ENCODE peak calls at places on chromosomes 1 and 21, in ten cellular contexts. One of them, this sample, is unnamed.

GRCh38 chr1:173476197-173476663 is 905 bp upstream of the PRDX6 start:
- DNase-seq in fibroblast of the conjunctiva: no peak
- DNase-seq in HTR-8/SVneo: no peak
- DNase-seq in EL: no peak
- DNase-seq in GM19239: no peak
- DNase-seq in NCI-H524: no peak
- DNase-seq in NT2/D1: no peak
- DNase-seq in substantia nigra: no peak
- DNase-seq in AG04450: no peak
- DNase-seq in HuH-7: no peak
- DNase-seq in this sample: no peak

GRCh38 chr1:27656157-27656893 is 15.7 kb downstream of the IFI6 start:
- DNase-seq in fibroblast of the conjunctiva: no peak
- DNase-seq in HTR-8/SVneo: no peak
- DNase-seq in EL: peak
- DNase-seq in GM19239: no peak
- DNase-seq in NCI-H524: no peak
- DNase-seq in NT2/D1: peak
- DNase-seq in substantia nigra: no peak
- DNase-seq in AG04450: no peak
- DNase-seq in HuH-7: no peak
- DNase-seq in this sample: no peak

GRCh38 chr1:189141056-189141455 is 1336.6 kb downstream of the BRINP3 start:
- DNase-seq in fibroblast of the conjunctiva: no peak
- DNase-seq in HTR-8/SVneo: no peak
- DNase-seq in EL: no peak
- DNase-seq in GM19239: no peak
- DNase-seq in NCI-H524: no peak
- DNase-seq in NT2/D1: no peak
- DNase-seq in substantia nigra: no peak
- DNase-seq in AG04450: no peak
- DNase-seq in HuH-7: no peak
- DNase-seq in this sample: no peak

GRCh38 chr1:96362623-96363022 is 359.0 kb upstream of the PTBP2 start:
- DNase-seq in fibroblast of the conjunctiva: peak
- DNase-seq in HTR-8/SVneo: peak
- DNase-seq in EL: peak
- DNase-seq in GM19239: no peak
- DNase-seq in NCI-H524: no peak
- DNase-seq in NT2/D1: no peak
- DNase-seq in substantia nigra: no peak
- DNase-seq in AG04450: peak
- DNase-seq in HuH-7: no peak
- DNase-seq in this sample: peak

GRCh38 chr1:159190441-159190840 is 14.2 kb upstream of the ACKR1 start:
- DNase-seq in fibroblast of the conjunctiva: no peak
- DNase-seq in HTR-8/SVneo: no peak
- DNase-seq in EL: no peak
- DNase-seq in GM19239: no peak
- DNase-seq in NCI-H524: no peak
- DNase-seq in NT2/D1: no peak
- DNase-seq in substantia nigra: no peak
- DNase-seq in AG04450: no peak
- DNase-seq in HuH-7: no peak
- DNase-seq in this sample: no peak

GRCh38 chr21:45778686-45779085 is 135.2 kb downstream of the PCBP3 start:
- DNase-seq in fibroblast of the conjunctiva: no peak
- DNase-seq in HTR-8/SVneo: no peak
- DNase-seq in EL: no peak
- DNase-seq in GM19239: no peak
- DNase-seq in NCI-H524: no peak
- DNase-seq in NT2/D1: no peak
- DNase-seq in substantia nigra: no peak
- DNase-seq in AG04450: no peak
- DNase-seq in HuH-7: no peak
- DNase-seq in this sample: no peak

GRCh38 chr1:48718696-48719095 is 58.0 kb downstream of the BEND5 start:
- DNase-seq in fibroblast of the conjunctiva: no peak
- DNase-seq in HTR-8/SVneo: no peak
- DNase-seq in EL: no peak
- DNase-seq in GM19239: no peak
- DNase-seq in NCI-H524: no peak
- DNase-seq in NT2/D1: no peak
- DNase-seq in substantia nigra: no peak
- DNase-seq in AG04450: no peak
- DNase-seq in HuH-7: no peak
- DNase-seq in this sample: no peak

GRCh38 chr1:200248541-200248940 is 161.3 kb downstream of the ZNF281 start:
- DNase-seq in fibroblast of the conjunctiva: no peak
- DNase-seq in HTR-8/SVneo: no peak
- DNase-seq in EL: no peak
- DNase-seq in GM19239: no peak
- DNase-seq in NCI-H524: no peak
- DNase-seq in NT2/D1: no peak
- DNase-seq in substantia nigra: no peak
- DNase-seq in AG04450: no peak
- DNase-seq in HuH-7: no peak
- DNase-seq in this sample: no peak

GRCh38 chr1:9280015-9280860 is 12.5 kb upstream of the SPSB1 start:
- DNase-seq in fibroblast of the conjunctiva: peak
- DNase-seq in HTR-8/SVneo: peak
- DNase-seq in EL: peak
- DNase-seq in GM19239: no peak
- DNase-seq in NCI-H524: no peak
- DNase-seq in NT2/D1: no peak
- DNase-seq in substantia nigra: no peak
- DNase-seq in AG04450: no peak
- DNase-seq in HuH-7: no peak
- DNase-seq in this sample: peak

GRCh38 chr1:32345289-32345827 is 9.3 kb upstream of the MARCKSL1 start:
- DNase-seq in fibroblast of the conjunctiva: no peak
- DNase-seq in HTR-8/SVneo: no peak
- DNase-seq in EL: peak
- DNase-seq in GM19239: no peak
- DNase-seq in NCI-H524: no peak
- DNase-seq in NT2/D1: no peak
- DNase-seq in substantia nigra: no peak
- DNase-seq in AG04450: no peak
- DNase-seq in HuH-7: no peak
- DNase-seq in this sample: no peak

GRCh38 chr21:16768096-16768495 is 744.7 kb upstream of the CXADR start:
- DNase-seq in fibroblast of the conjunctiva: no peak
- DNase-seq in HTR-8/SVneo: no peak
- DNase-seq in EL: no peak
- DNase-seq in GM19239: no peak
- DNase-seq in NCI-H524: no peak
- DNase-seq in NT2/D1: no peak
- DNase-seq in substantia nigra: no peak
- DNase-seq in AG04450: no peak
- DNase-seq in HuH-7: no peak
- DNase-seq in this sample: no peak

GRCh38 chr1:67134692-67135091 is at the start of gene C1orf141:
- DNase-seq in fibroblast of the conjunctiva: peak
- DNase-seq in HTR-8/SVneo: no peak
- DNase-seq in EL: no peak
- DNase-seq in GM19239: no peak
- DNase-seq in NCI-H524: no peak
- DNase-seq in NT2/D1: no peak
- DNase-seq in substantia nigra: peak
- DNase-seq in AG04450: no peak
- DNase-seq in HuH-7: no peak
- DNase-seq in this sample: no peak

GRCh38 chr1:19484338-19484792 is 974 bp downstream of the CAPZB start:
- DNase-seq in fibroblast of the conjunctiva: no peak
- DNase-seq in HTR-8/SVneo: no peak
- DNase-seq in EL: no peak
- DNase-seq in GM19239: no peak
- DNase-seq in NCI-H524: no peak
- DNase-seq in NT2/D1: no peak
- DNase-seq in substantia nigra: no peak
- DNase-seq in AG04450: no peak
- DNase-seq in HuH-7: no peak
- DNase-seq in this sample: no peak

GRCh38 chr1:224182866-224183590 is at the start of gene DEGS1:
- DNase-seq in fibroblast of the conjunctiva: no peak
- DNase-seq in HTR-8/SVneo: peak
- DNase-seq in EL: peak
- DNase-seq in GM19239: peak
- DNase-seq in NCI-H524: peak
- DNase-seq in NT2/D1: peak
- DNase-seq in substantia nigra: peak
- DNase-seq in AG04450: no peak
- DNase-seq in HuH-7: peak
- DNase-seq in this sample: peak

GRCh38 chr1:67044631-67045270 is 9.2 kb downstream of the SLC35D1 start:
- DNase-seq in fibroblast of the conjunctiva: no peak
- DNase-seq in HTR-8/SVneo: no peak
- DNase-seq in EL: no peak
- DNase-seq in GM19239: no peak
- DNase-seq in NCI-H524: no peak
- DNase-seq in NT2/D1: no peak
- DNase-seq in substantia nigra: no peak
- DNase-seq in AG04450: no peak
- DNase-seq in HuH-7: no peak
- DNase-seq in this sample: no peak

GRCh38 chr1:230186874-230187273 is 119.8 kb downstream of the GALNT2 start:
- DNase-seq in fibroblast of the conjunctiva: no peak
- DNase-seq in HTR-8/SVneo: no peak
- DNase-seq in EL: no peak
- DNase-seq in GM19239: no peak
- DNase-seq in NCI-H524: no peak
- DNase-seq in NT2/D1: no peak
- DNase-seq in substantia nigra: no peak
- DNase-seq in AG04450: no peak
- DNase-seq in HuH-7: no peak
- DNase-seq in this sample: no peak

GRCh38 chr1:180501865-180502360 is 464 bp downstream of the ACBD6 start:
- DNase-seq in fibroblast of the conjunctiva: no peak
- DNase-seq in HTR-8/SVneo: no peak
- DNase-seq in EL: no peak
- DNase-seq in GM19239: peak
- DNase-seq in NCI-H524: no peak
- DNase-seq in NT2/D1: no peak
- DNase-seq in substantia nigra: peak
- DNase-seq in AG04450: no peak
- DNase-seq in HuH-7: peak
- DNase-seq in this sample: no peak

GRCh38 chr1:23400324-23401110 is 24.0 kb downstream of the TCEA3 start:
- DNase-seq in fibroblast of the conjunctiva: no peak
- DNase-seq in HTR-8/SVneo: no peak
- DNase-seq in EL: no peak
- DNase-seq in GM19239: no peak
- DNase-seq in NCI-H524: no peak
- DNase-seq in NT2/D1: no peak
- DNase-seq in substantia nigra: no peak
- DNase-seq in AG04450: no peak
- DNase-seq in HuH-7: no peak
- DNase-seq in this sample: no peak

This sample was measured in HCT116.